ENCODE peak calls at places on chromosomes 3 and 15, in eight cellular contexts. One of them, this sample, is unnamed.

GRCh38 chr15:39419651-39420050 is 161.2 kb upstream of the THBS1 start:
- DNase-seq in spleen: no peak
- DNase-seq in GM12892: no peak
- DNase-seq in breast epithelium: no peak
- DNase-seq in K562: no peak
- DNase-seq in body of pancreas: no peak
- DNase-seq in GM12891: no peak
- DNase-seq in A549: no peak
- DNase-seq in this sample: no peak

GRCh38 chr3:21377366-21377765 is 373.6 kb downstream of the ZNF385D start:
- DNase-seq in spleen: no peak
- DNase-seq in GM12892: no peak
- DNase-seq in breast epithelium: no peak
- DNase-seq in K562: no peak
- DNase-seq in body of pancreas: no peak
- DNase-seq in GM12891: no peak
- DNase-seq in A549: no peak
- DNase-seq in this sample: no peak

GRCh38 chr3:100047455-100048141 is 66.7 kb downstream of the FILIP1L start:
- DNase-seq in spleen: no peak
- DNase-seq in GM12892: peak; percentile 11
- DNase-seq in breast epithelium: no peak
- DNase-seq in K562: no peak
- DNase-seq in body of pancreas: no peak
- DNase-seq in GM12891: no peak
- DNase-seq in A549: peak; percentile 12
- DNase-seq in this sample: no peak

GRCh38 chr3:77186319-77186718 is 146.4 kb downstream of the ROBO2 start:
- DNase-seq in spleen: no peak
- DNase-seq in GM12892: no peak
- DNase-seq in breast epithelium: no peak
- DNase-seq in K562: no peak
- DNase-seq in body of pancreas: no peak
- DNase-seq in GM12891: no peak
- DNase-seq in A549: no peak
- DNase-seq in this sample: no peak

GRCh38 chr3:98811048-98811447 is 47.9 kb downstream of the ST3GAL6 start:
- DNase-seq in spleen: no peak
- DNase-seq in GM12892: no peak
- DNase-seq in breast epithelium: no peak
- DNase-seq in K562: no peak
- DNase-seq in body of pancreas: no peak
- DNase-seq in GM12891: no peak
- DNase-seq in A549: no peak
- DNase-seq in this sample: no peak

GRCh38 chr3:114762144-114762543 is 384.9 kb downstream of the ZBTB20 start:
- DNase-seq in spleen: no peak
- DNase-seq in GM12892: no peak
- DNase-seq in breast epithelium: no peak
- DNase-seq in K562: no peak
- DNase-seq in body of pancreas: no peak
- DNase-seq in GM12891: no peak
- DNase-seq in A549: no peak
- DNase-seq in this sample: no peak

GRCh38 chr15:38688761-38689160 is 124.1 kb upstream of the RASGRP1 start:
- DNase-seq in spleen: no peak
- DNase-seq in GM12892: no peak
- DNase-seq in breast epithelium: no peak
- DNase-seq in K562: no peak
- DNase-seq in body of pancreas: no peak
- DNase-seq in GM12891: no peak
- DNase-seq in A549: no peak
- DNase-seq in this sample: no peak

GRCh38 chr3:127820221-127820870 is 2.0 kb downstream of the MGLL start:
- DNase-seq in spleen: no peak
- DNase-seq in GM12892: no peak
- DNase-seq in breast epithelium: no peak
- DNase-seq in K562: no peak
- DNase-seq in body of pancreas: peak; percentile 25
- DNase-seq in GM12891: no peak
- DNase-seq in A549: no peak
- DNase-seq in this sample: no peak

GRCh38 chr3:13888576-13888975 is 8.7 kb upstream of the WNT7A start:
- DNase-seq in spleen: no peak
- DNase-seq in GM12892: no peak
- DNase-seq in breast epithelium: no peak
- DNase-seq in K562: no peak
- DNase-seq in body of pancreas: no peak
- DNase-seq in GM12891: no peak
- DNase-seq in A549: no peak
- DNase-seq in this sample: no peak

GRCh38 chr3:51944541-51945021 is 2.4 kb downstream of the PARP3 start:
- DNase-seq in spleen: peak; percentile 74
- DNase-seq in GM12892: no peak
- DNase-seq in breast epithelium: no peak
- DNase-seq in K562: no peak
- DNase-seq in body of pancreas: peak; percentile 7
- DNase-seq in GM12891: no peak
- DNase-seq in A549: no peak
- DNase-seq in this sample: no peak

GRCh38 chr3:13137808-13138565 is 64.8 kb upstream of the IQSEC1 start:
- DNase-seq in spleen: peak; percentile 54
- DNase-seq in GM12892: no peak
- DNase-seq in breast epithelium: peak; percentile 36
- DNase-seq in K562: no peak
- DNase-seq in body of pancreas: no peak
- DNase-seq in GM12891: no peak
- DNase-seq in A549: no peak
- DNase-seq in this sample: no peak

GRCh38 chr3:192106528-192106927 is 620.8 kb downstream of the FGF12 start:
- DNase-seq in spleen: no peak
- DNase-seq in GM12892: no peak
- DNase-seq in breast epithelium: no peak
- DNase-seq in K562: no peak
- DNase-seq in body of pancreas: no peak
- DNase-seq in GM12891: no peak
- DNase-seq in A549: no peak
- DNase-seq in this sample: no peak

GRCh38 chr15:32676095-32676643 is 34.7 kb downstream of the SCG5 start:
- DNase-seq in spleen: no peak
- DNase-seq in GM12892: no peak
- DNase-seq in breast epithelium: no peak
- DNase-seq in K562: no peak
- DNase-seq in body of pancreas: no peak
- DNase-seq in GM12891: no peak
- DNase-seq in A549: no peak
- DNase-seq in this sample: no peak

GRCh38 chr3:72307438-72308105 is 522.6 kb upstream of the PROK2 start:
- DNase-seq in spleen: no peak
- DNase-seq in GM12892: no peak
- DNase-seq in breast epithelium: no peak
- DNase-seq in K562: no peak
- DNase-seq in body of pancreas: no peak
- DNase-seq in GM12891: no peak
- DNase-seq in A549: no peak
- DNase-seq in this sample: no peak

GRCh38 chr3:10534066-10534465 is 28.7 kb upstream of the ATP2B2 start:
- DNase-seq in spleen: no peak
- DNase-seq in GM12892: no peak
- DNase-seq in breast epithelium: no peak
- DNase-seq in K562: no peak
- DNase-seq in body of pancreas: no peak
- DNase-seq in GM12891: no peak
- DNase-seq in A549: no peak
- DNase-seq in this sample: no peak

GRCh38 chr3:56923546-56924224 is 121.9 kb upstream of the ARHGEF3 start:
- DNase-seq in spleen: no peak
- DNase-seq in GM12892: no peak
- DNase-seq in breast epithelium: no peak
- DNase-seq in K562: no peak
- DNase-seq in body of pancreas: peak; percentile 30
- DNase-seq in GM12891: no peak
- DNase-seq in A549: no peak
- DNase-seq in this sample: no peak

GRCh38 chr3:172046268-172046915 is 7.0 kb downstream of the FNDC3B start:
- DNase-seq in spleen: no peak
- DNase-seq in GM12892: no peak
- DNase-seq in breast epithelium: no peak
- DNase-seq in K562: no peak
- DNase-seq in body of pancreas: no peak
- DNase-seq in GM12891: no peak
- DNase-seq in A549: no peak
- DNase-seq in this sample: no peak

GRCh38 chr3:133733226-133733625 is 13.0 kb upstream of the TF start:
- DNase-seq in spleen: no peak
- DNase-seq in GM12892: no peak
- DNase-seq in breast epithelium: no peak
- DNase-seq in K562: no peak
- DNase-seq in body of pancreas: no peak
- DNase-seq in GM12891: no peak
- DNase-seq in A549: no peak
- DNase-seq in this sample: no peak

GRCh38 chr3:21356402-21356801 is 394.6 kb downstream of the ZNF385D start:
- DNase-seq in spleen: no peak
- DNase-seq in GM12892: no peak
- DNase-seq in breast epithelium: no peak
- DNase-seq in K562: no peak
- DNase-seq in body of pancreas: no peak
- DNase-seq in GM12891: no peak
- DNase-seq in A549: no peak
- DNase-seq in this sample: no peak

GRCh38 chr15:55912982-55913381 is 80.4 kb downstream of the NEDD4 start:
- DNase-seq in spleen: no peak
- DNase-seq in GM12892: no peak
- DNase-seq in breast epithelium: no peak
- DNase-seq in K562: no peak
- DNase-seq in body of pancreas: no peak
- DNase-seq in GM12891: no peak
- DNase-seq in A549: no peak
- DNase-seq in this sample: no peak

GRCh38 chr3:97949110-97949485 is 23.1 kb downstream of the RIOX2 start:
- DNase-seq in spleen: no peak
- DNase-seq in GM12892: no peak
- DNase-seq in breast epithelium: no peak
- DNase-seq in K562: no peak
- DNase-seq in body of pancreas: no peak
- DNase-seq in GM12891: no peak
- DNase-seq in A549: no peak
- DNase-seq in this sample: no peak

DNA sequence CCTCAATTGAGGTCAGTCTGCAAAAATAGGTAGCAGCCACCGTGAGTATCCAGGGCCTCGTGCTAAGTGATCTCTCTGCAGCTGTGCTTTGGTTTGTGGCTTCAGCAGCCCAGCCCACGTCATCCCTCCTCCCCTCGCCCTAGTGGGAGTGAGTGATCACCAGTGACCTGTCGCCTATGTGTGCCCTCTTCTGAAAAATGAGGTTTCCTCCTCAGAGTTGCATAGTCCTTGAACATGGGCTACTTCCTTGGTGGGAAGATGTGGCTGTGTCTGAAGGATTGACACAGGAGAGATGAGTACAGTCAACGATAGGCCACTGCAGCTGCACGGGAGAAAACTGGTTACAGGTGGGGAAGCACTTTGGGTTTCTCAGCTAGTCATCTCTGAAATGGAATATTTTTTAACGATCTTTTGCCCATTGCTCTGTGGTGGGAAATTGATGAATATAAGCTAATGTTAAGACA is 144.8 kb upstream of the BHLHE40 start:
- DNase-seq in spleen: peak; percentile 85
- DNase-seq in GM12892: no peak
- DNase-seq in breast epithelium: no peak
- DNase-seq in K562: no peak
- DNase-seq in body of pancreas: no peak
- DNase-seq in GM12891: no peak
- DNase-seq in A549: no peak
- DNase-seq in this sample: no peak
- TF ChIP-seq POLR2A in spleen: no peak
- TF ChIP-seq POLR2A in GM12892: peak; percentile 21
- TF ChIP-seq POLR2A in breast epithelium: no peak
- TF ChIP-seq POLR2A in K562: no peak
- TF ChIP-seq POLR2A in body of pancreas: no peak
- TF ChIP-seq POLR2A in GM12891: peak; percentile 18
- TF ChIP-seq POLR2A in A549: no peak
- TF ChIP-seq POLR2A in this sample: no peak

GRCh38 chr3:50611464-50612233 is at the start of gene CISH:
- DNase-seq in spleen: peak; percentile 99
- DNase-seq in GM12892: peak; percentile 89
- DNase-seq in breast epithelium: peak; percentile 92
- DNase-seq in K562: peak; percentile 94
- DNase-seq in body of pancreas: peak; percentile 95
- DNase-seq in GM12891: peak; percentile 94
- DNase-seq in A549: peak; percentile 83
- DNase-seq in this sample: peak; percentile 99
- TF ChIP-seq POLR2A in spleen: peak; percentile 59
- TF ChIP-seq POLR2A in GM12892: peak; percentile 46
- TF ChIP-seq POLR2A in breast epithelium: peak; percentile 79
- TF ChIP-seq POLR2A in K562: peak; percentile 81
- TF ChIP-seq POLR2A in body of pancreas: peak; percentile 87
- TF ChIP-seq POLR2A in GM12891: no peak
- TF ChIP-seq POLR2A in A549: peak; percentile 43
- TF ChIP-seq POLR2A in this sample: peak; percentile 49

DNA sequence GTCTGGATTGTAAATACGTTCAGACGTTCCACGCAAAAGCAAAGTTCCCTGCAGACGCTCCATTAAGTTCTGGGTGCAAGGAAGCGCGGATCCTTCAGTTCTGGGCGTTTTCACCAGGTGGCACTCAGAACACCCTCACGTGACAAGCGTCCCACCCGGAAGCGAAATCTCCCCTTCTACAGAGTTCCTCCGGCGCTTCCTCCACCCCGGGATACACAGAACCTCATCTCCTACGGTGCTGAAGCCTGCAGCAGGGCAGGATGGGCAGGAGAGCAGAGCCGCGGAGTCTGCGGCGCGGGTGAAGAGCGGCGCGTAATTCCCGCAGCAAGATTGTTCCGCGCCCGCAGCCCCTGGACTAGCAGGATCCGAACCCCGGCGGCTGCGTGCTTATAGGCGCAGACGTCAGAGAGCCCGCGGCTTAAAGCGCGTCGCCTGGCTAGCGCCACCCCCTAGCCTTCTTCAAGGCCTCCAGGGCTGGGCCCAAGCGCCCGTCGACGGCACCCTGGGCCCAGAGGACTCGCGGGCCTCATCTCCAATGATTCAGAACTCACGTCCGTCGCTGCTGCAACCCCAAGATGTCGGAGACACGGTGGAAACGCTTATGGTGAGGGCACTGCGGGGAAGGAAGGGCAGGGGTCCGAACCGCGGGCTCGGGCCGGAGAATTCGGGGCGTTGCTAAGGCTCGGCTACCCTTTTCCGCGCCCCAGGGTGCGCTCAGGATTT is at the start of gene SLC25A38:
- DNase-seq in spleen: peak; percentile 96
- DNase-seq in GM12892: peak; percentile 70
- DNase-seq in breast epithelium: peak; percentile 60
- DNase-seq in K562: peak; percentile 91
- DNase-seq in body of pancreas: peak; percentile 81
- DNase-seq in GM12891: peak; percentile 65
- DNase-seq in A549: peak; percentile 95
- DNase-seq in this sample: no peak
- TF ChIP-seq POLR2A in spleen: peak; percentile 11
- TF ChIP-seq POLR2A in GM12892: peak; percentile 70
- TF ChIP-seq POLR2A in breast epithelium: no peak
- TF ChIP-seq POLR2A in K562: peak; percentile 78
- TF ChIP-seq POLR2A in body of pancreas: no peak
- TF ChIP-seq POLR2A in GM12891: peak; percentile 69
- TF ChIP-seq POLR2A in A549: peak; percentile 51
- TF ChIP-seq POLR2A in this sample: no peak

GRCh38 chr3:61561374-61562041 is at the start of gene PTPRG:
- DNase-seq in spleen: peak; percentile 79
- DNase-seq in GM12892: peak; percentile 51
- DNase-seq in breast epithelium: peak; percentile 84
- DNase-seq in K562: no peak
- DNase-seq in body of pancreas: peak; percentile 93
- DNase-seq in GM12891: peak; percentile 69
- DNase-seq in A549: peak; percentile 68
- DNase-seq in this sample: peak; percentile 16
- TF ChIP-seq POLR2A in spleen: no peak
- TF ChIP-seq POLR2A in GM12892: peak; percentile 21
- TF ChIP-seq POLR2A in breast epithelium: no peak
- TF ChIP-seq POLR2A in K562: no peak
- TF ChIP-seq POLR2A in body of pancreas: peak; percentile 86
- TF ChIP-seq POLR2A in GM12891: peak; percentile 38
- TF ChIP-seq POLR2A in A549: no peak
- TF ChIP-seq POLR2A in this sample: no peak

This sample was measured in erythroblast.